ENCODE peak calls at places on chromosomes 11 and 22, in nine cellular contexts. T is left colon; J is AG09319; L is colonic mucosa; R is T-helper 9 cell; Y is activated CD8-positive, alpha-beta memory T cell treated with anti-CD3 and anti-CD28 coated beads for 4 hours; F is AG08396; H is ovary; C is renal cortical epithelial cell. I is an unnamed sample.
A peak's percentile ranks its signal among the peaks of the same experiment; 100 is the strongest.

GRCh38 chr11:59182457-59183151 is 10.7 kb downstream of the DTX4 start:
- DNase-seq in T (peak; percentile 75), J (no peak), L (peak; percentile 81), R (no peak), Y (no peak), F (no peak), H (no peak), C (no peak), I (no peak)

GRCh38 chr11:44823920-44824704 is 97.3 kb downstream of the TSPAN18 start:
- DNase-seq in T (no peak), J (no peak), L (no peak), R (no peak), Y (no peak), F (no peak), H (no peak), C (peak; percentile 22), I (no peak)

GRCh38 chr11:73804712-73805111 is 17.0 kb downstream of the MRPL48 start:
- DNase-seq in T (no peak), J (no peak), L (no peak), R (no peak), Y (no peak), F (no peak), H (no peak), C (no peak), I (no peak)

GRCh38 chr22:36081023-36081431 is 52.4 kb upstream of the RBFOX2 start:
- DNase-seq in T (no peak), J (peak; percentile 78), L (no peak), R (no peak), Y (no peak), F (peak; percentile 75), H (no peak), C (peak; percentile 88), I (no peak)

GRCh38 chr11:77547863-77548551 is 41.7 kb upstream of the AQP11 start:
- DNase-seq in T (peak; percentile 19), J (peak; percentile 41), L (peak; percentile 65), R (peak; percentile 1), Y (no peak), F (peak; percentile 52), H (peak; percentile 59), C (peak; percentile 70), I (peak; percentile 3)

GRCh38 chr11:67494371-67495233 is 10.6 kb downstream of the PITPNM1 start:
- DNase-seq in T (no peak), J (no peak), L (no peak), R (no peak), Y (no peak), F (no peak), H (no peak), C (no peak), I (no peak)

GRCh38 chr22:42396621-42397331 is 35.4 kb downstream of the NFAM1 start:
- DNase-seq in T (peak; percentile 28), J (no peak), L (no peak), R (no peak), Y (no peak), F (no peak), H (no peak), C (no peak), I (no peak)

GRCh38 chr11:11545285-11546275 is 76.2 kb downstream of the GALNT18 start:
- DNase-seq in T (no peak), J (no peak), L (no peak), R (no peak), Y (no peak), F (no peak), H (no peak), C (peak; percentile 13), I (no peak)

GRCh38 chr11:133697603-133698002 is 147.7 kb downstream of the SPATA19 start:
- DNase-seq in T (no peak), J (no peak), L (no peak), R (no peak), Y (no peak), F (no peak), H (no peak), C (no peak), I (no peak)

GRCh38 chr22:42074153-42074750 is at the start of gene PHETA2:
- DNase-seq in T (peak; percentile 77), J (no peak), L (peak; percentile 65), R (peak; percentile 43), Y (no peak), F (peak; percentile 69), H (peak; percentile 65), C (no peak), I (peak; percentile 49)

GRCh38 chr22:36924151-36924698 is 10.8 kb downstream of the CSF2RB start:
- DNase-seq in T (no peak), J (no peak), L (no peak), R (no peak), Y (no peak), F (no peak), H (no peak), C (no peak), I (no peak)

GRCh38 chr11:110196241-110196754 is 100.1 kb downstream of the RDX start:
- DNase-seq in T (no peak), J (peak; percentile 60), L (no peak), R (no peak), Y (no peak), F (peak; percentile 36), H (no peak), C (peak; percentile 97), I (no peak)

GRCh38 chr11:1504164-1504563 is 17.6 kb upstream of the MOB2 start:
- DNase-seq in T (no peak), J (no peak), L (no peak), R (no peak), Y (no peak), F (no peak), H (no peak), C (no peak), I (no peak)

GRCh38 chr22:26429458-26430238 is 588 bp downstream of the ASPHD2 start:
- DNase-seq in T (peak; percentile 48), J (no peak), L (no peak), R (no peak), Y (no peak), F (no peak), H (no peak), C (no peak), I (no peak)

I was measured in CD4-positive, alpha-beta T cell.